ENCODE peak calls at places on chromosomes 7 and 10, in four cellular contexts. X is NCI-H460, M is T follicular helper cell, H is GM23248. Z is an unnamed sample.

GRCh38 chr10:86635402-86635801 is 18.9 kb upstream of the OPN4 start:
- DNase-seq in X (no peak), H (peak), M (no peak), Z (no peak)

GRCh38 chr7:43668035-43668434 is 61.3 kb downstream of the COA1 start:
- DNase-seq in M (no peak), H (no peak), X (no peak), Z (no peak)

GRCh38 chr7:29189743-29190201 is 4.8 kb upstream of the CHN2 start:
- DNase-seq in H (peak), M (peak), X (peak), Z (peak)

GRCh38 chr7:144487906-144488305 is 84.4 kb upstream of the NOBOX start:
- DNase-seq in H (no peak), M (no peak), X (no peak), Z (no peak)

GRCh38 chr7:45233249-45233775 is 75.7 kb downstream of the RAMP3 start:
- DNase-seq in H (no peak), M (no peak), X (no peak), Z (no peak)

GRCh38 chr7:157490465-157490912 is 153.7 kb downstream of the DNAJB6 start:
- DNase-seq in X (peak), H (peak), M (peak), Z (no peak)

GRCh38 chr10:73898730-73899400 is 12.1 kb upstream of the PLAU start:
- DNase-seq in X (no peak), H (peak), M (no peak), Z (no peak)

GRCh38 chr10:69201045-69201444 is 19.1 kb upstream of the HKDC1 start:
- DNase-seq in H (peak), X (no peak), M (no peak), Z (no peak)

GRCh38 chr10:94194256-94194655 is 168.5 kb downstream of the NOC3L start:
- DNase-seq in H (peak), M (no peak), X (peak), Z (no peak)

GRCh38 chr10:35934637-35934995 is 292.5 kb upstream of the FZD8 start:
- DNase-seq in H (no peak), M (no peak), X (no peak), Z (no peak)

GRCh38 chr7:150896562-150897209 is 44.4 kb downstream of the AOC1 start:
- DNase-seq in X (no peak), H (no peak), M (no peak), Z (no peak)

GRCh38 chr7:99272476-99273045 is at the start of gene MYH16:
- DNase-seq in H (peak), M (no peak), X (no peak), Z (no peak)

GRCh38 chr7:100679129-100679926 is 5.8 kb downstream of the GNB2 start:
- DNase-seq in H (peak), X (no peak), M (no peak), Z (no peak)

GRCh38 chr10:69870591-69870990 is 68.9 kb downstream of the COL13A1 start:
- DNase-seq in M (no peak), X (no peak), H (no peak), Z (no peak)

GRCh38 chr10:78964952-78965633 is 103.7 kb upstream of the ZMIZ1 start:
- DNase-seq in M (no peak), X (peak), H (peak), Z (no peak)

GRCh38 chr7:8982338-8982994 is 549.1 kb downstream of the NXPH1 start:
- DNase-seq in X (no peak), H (no peak), M (no peak), Z (no peak)

GRCh38 chr7:102916426-102916825 is 3.6 kb downstream of the LRRC17 start:
- DNase-seq in M (no peak), H (peak), X (no peak), Z (no peak)

GRCh38 chr7:103113164-103113563 is 35.7 kb downstream of the NAPEPLD start:
- DNase-seq in H (peak), M (no peak), X (no peak), Z (no peak)

GRCh38 chr7:4707134-4707651 is 25.1 kb downstream of the FOXK1 start:
- DNase-seq in H (peak), M (no peak), X (no peak), Z (no peak)

GRCh38 chr10:93977442-93977841 is 16.3 kb upstream of the PLCE1 start:
- DNase-seq in M (no peak), X (no peak), H (no peak), Z (no peak)

GRCh38 chr7:32047801-32048200 is 22.4 kb downstream of the PDE1C start:
- DNase-seq in H (no peak), M (no peak), X (no peak), Z (no peak)

GRCh38 chr7:140403878-140404564 is at the start of gene RAB19:
- DNase-seq in M (peak), H (no peak), X (no peak), Z (peak)

GRCh38 chr10:100993986-100994708 is 5.5 kb upstream of the LZTS2 start:
- DNase-seq in X (no peak), H (peak), M (no peak), Z (no peak)

GRCh38 chr7:74464931-74465906 is 11.5 kb downstream of the GTF2IRD1 start:
- DNase-seq in H (no peak), M (no peak), X (no peak), Z (no peak)

GRCh38 chr7:150351587-150352194 is 10.3 kb upstream of the RARRES2 start:
- DNase-seq in M (no peak), X (no peak), H (peak), Z (no peak)

GRCh38 chr10:106711313-106711906 is 453.1 kb downstream of the SORCS1 start:
- DNase-seq in H (peak), X (peak), M (no peak), Z (no peak)

GRCh38 chr10:36109399-36110023 is 467.4 kb upstream of the FZD8 start:
- DNase-seq in M (no peak), H (peak), X (no peak), Z (no peak)

GRCh38 chr7:130303551-130303950 is 10.6 kb downstream of the CPA4 start:
- DNase-seq in M (no peak), H (no peak), X (no peak), Z (no peak)

GRCh38 chr7:128909605-128910568 is 622 bp downstream of the KCP start:
- DNase-seq in M (no peak), X (no peak), H (peak), Z (no peak)

GRCh38 chr7:155423337-155424285 is 34.3 kb upstream of the EN2 start:
- DNase-seq in H (no peak), M (no peak), X (no peak), Z (no peak)

GRCh38 chr7:137169282-137169698 is 174.2 kb downstream of the PTN start:
- DNase-seq in X (peak), H (peak), M (no peak), Z (no peak)

GRCh38 chr7:69962077-69962855 is 364.0 kb downstream of the AUTS2 start:
- DNase-seq in M (no peak), X (no peak), H (no peak), Z (no peak)

GRCh38 chr7:80635998-80636397 is 2.4 kb upstream of the CD36 start:
- DNase-seq in X (no peak), M (no peak), H (no peak), Z (no peak)

GRCh38 chr10:17200035-17200884 is 1.2 kb downstream of the TRDMT1 start:
- DNase-seq in M (no peak), X (no peak), H (peak), Z (no peak)

GRCh38 chr7:11776083-11776482 is 55.9 kb downstream of the THSD7A start:
- DNase-seq in X (no peak), H (no peak), M (no peak), Z (no peak)